ENCODE peak calls at places on chromosomes 3 and 15, in eight cellular contexts. M, F, B, N, K, R, X and T are unnamed samples. For H3K4me1 and H3K36me3, the result is how much of the 10 kb centered on the place peaks cover.

GRCh38 chr15:68511073-68511991 is 67.5 kb upstream of the CORO2B start:
- DNase-seq in M (no peak), F (peak), B (peak), N (no peak), K (peak), R (peak), X (no peak), T (peak)

GRCh38 chr3:123028233-123028828 is 768 bp upstream of the SEMA5B start:
- DNase-seq in M (peak), F (peak), B (peak), N (peak), K (peak), R (peak), X (no peak), T (no peak)

GRCh38 chr3:34419801-34420200 is 621.4 kb downstream of the PDCD6IP start:
- DNase-seq in M (no peak), F (no peak), B (no peak), N (no peak), K (no peak), R (no peak), X (no peak), T (no peak)

GRCh38 chr3:182906036-182906435 is 74.3 kb downstream of the DCUN1D1 start:
- DNase-seq in M (no peak), F (no peak), B (no peak), N (no peak), K (no peak), R (no peak), X (no peak), T (no peak)

GRCh38 chr3:107855710-107856109 is 235.1 kb downstream of the CD47 start:
- DNase-seq in M (no peak), F (no peak), B (no peak), N (peak), K (no peak), R (peak), X (no peak), T (peak)

GRCh38 chr3:27633224-27633545 is 88.9 kb downstream of the EOMES start:
- DNase-seq in M (no peak), F (no peak), B (peak), N (no peak), K (no peak), R (peak), X (no peak), T (no peak)

GRCh38 chr15:39199076-39199475 is 381.8 kb upstream of the THBS1 start:
- DNase-seq in M (peak), F (peak), B (no peak), N (no peak), K (no peak), R (peak), X (no peak), T (peak)

GRCh38 chr3:172256101-172256687 is 192.1 kb downstream of the GHSR start:
- DNase-seq in M (peak), F (peak), B (peak), N (no peak), K (peak), R (peak), X (no peak), T (peak)

GRCh38 chr3:10489746-10490483 is 15.5 kb downstream of the ATP2B2 start:
- DNase-seq in M (no peak), F (no peak), B (no peak), N (no peak), K (no peak), R (no peak), X (no peak), T (no peak)

GRCh38 chr3:157789162-157789561 is 285.9 kb upstream of the VEPH1 start:
- DNase-seq in M (no peak), F (no peak), B (no peak), N (peak), K (no peak), R (no peak), X (no peak), T (no peak)

GRCh38 chr3:196969001-196969659 is 497 bp upstream of the PIGZ start:
- DNase-seq in M (no peak), F (no peak), B (no peak), N (no peak), K (no peak), R (no peak), X (peak), T (no peak)

GRCh38 chr3:177554900-177555759 is 357.8 kb upstream of the TBL1XR1 start:
- DNase-seq in M (no peak), F (no peak), B (no peak), N (no peak), K (no peak), R (peak), X (no peak), T (no peak)

GRCh38 chr3:35944915-35945710 is 305.8 kb downstream of the ARPP21 start:
- DNase-seq in M (no peak), F (no peak), B (no peak), N (no peak), K (no peak), R (peak), X (no peak), T (no peak)

GRCh38 chr3:15386352-15386751 is 41.0 kb downstream of the METTL6 start:
- DNase-seq in M (peak), F (no peak), B (peak), N (no peak), K (no peak), R (no peak), X (no peak), T (no peak)

GRCh38 chr3:63042866-63043265 is 167.7 kb upstream of the CADPS start:
- DNase-seq in M (no peak), F (no peak), B (no peak), N (no peak), K (no peak), R (no peak), X (no peak), T (no peak)

GRCh38 chr3:93979850-93980677 is at the start of gene ARL13B:
- DNase-seq in M (peak), F (peak), B (peak), N (peak), K (peak), R (peak), X (peak), T (peak)

GRCh38 chr3:52895416-52895815 is 1.9 kb downstream of the STIMATE start:
- DNase-seq in M (no peak), F (no peak), B (no peak), N (no peak), K (no peak), R (no peak), X (no peak), T (no peak)
- H3K4me1 ChIP-seq in M (under half), F (under half), B (under half), N (under half), K (under half), R (under half), X (half or more), T (half or more)

DNA sequence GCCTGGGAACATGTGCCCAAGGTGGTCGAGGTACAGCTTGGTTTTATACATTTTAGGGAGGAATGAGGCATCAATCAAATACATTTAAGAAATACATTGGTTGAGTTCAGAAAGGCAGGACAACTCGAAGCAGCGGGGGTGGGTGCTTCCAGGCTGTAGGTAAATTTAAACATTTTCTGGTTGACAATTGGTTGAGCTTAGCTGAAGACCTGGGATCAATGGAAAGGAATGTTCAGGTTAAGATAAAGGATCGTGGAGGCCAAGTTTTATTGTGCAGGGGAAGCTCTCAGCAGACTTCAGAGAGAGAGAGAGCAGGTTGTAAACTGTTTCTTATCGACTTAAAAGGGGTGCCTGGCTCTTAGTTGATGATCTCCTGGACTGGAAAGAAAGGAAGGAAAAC is 11.3 kb downstream of the CPN2 start:
- DNase-seq in M (no peak), F (no peak), B (no peak), N (no peak), K (no peak), R (no peak), X (no peak), T (no peak)
- TF ChIP-seq POLR2A in M (no peak), F (no peak), B (no peak), N (no peak), K (no peak), R (no peak), X (no peak), T (no peak)

DNA sequence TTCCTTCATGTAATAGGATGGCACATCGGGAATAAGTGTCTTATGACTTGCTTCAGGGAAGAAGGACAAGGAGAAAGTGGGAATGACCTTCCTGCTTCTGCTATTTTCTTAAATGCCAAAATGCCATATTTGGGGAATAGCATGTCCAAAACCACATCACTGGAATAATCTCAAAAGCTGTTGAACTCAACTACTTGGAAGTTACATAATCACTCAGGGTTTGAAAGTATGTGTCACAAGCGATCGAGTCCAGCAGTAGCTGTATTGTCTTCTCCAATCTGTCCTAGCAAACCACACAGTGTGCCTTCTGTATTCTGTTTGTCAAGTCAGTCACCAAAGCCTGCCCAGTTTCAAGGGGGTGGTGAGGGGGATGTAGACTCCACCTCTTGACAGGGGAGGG is 58.3 kb upstream of the GADL1 start:
- DNase-seq in M (no peak), F (no peak), B (no peak), N (no peak), K (no peak), R (no peak), X (no peak), T (no peak)
- H3K36me3 ChIP-seq in M (under half), F (under half), B (under half), N (under half), K (under half), R (under half), X (under half), T (under half)

GRCh38 chr15:99435138-99435695 is 130.6 kb upstream of the MEF2A start:
- DNase-seq in M (peak), F (peak), B (peak), N (no peak), K (no peak), R (no peak), X (no peak), T (peak)

GRCh38 chr15:99434506-99435137 is 131.2 kb upstream of the MEF2A start:
- DNase-seq in M (peak), F (peak), B (no peak), N (no peak), K (peak), R (no peak), X (no peak), T (no peak)

GRCh38 chr15:99436472-99437314 is 129.1 kb upstream of the MEF2A start:
- DNase-seq in M (peak), F (no peak), B (peak), N (no peak), K (peak), R (no peak), X (no peak), T (no peak)

GRCh38 chr15:99437315-99438221 is 128.2 kb upstream of the MEF2A start:
- DNase-seq in M (peak), F (no peak), B (peak), N (no peak), K (peak), R (no peak), X (no peak), T (no peak)

DNA sequence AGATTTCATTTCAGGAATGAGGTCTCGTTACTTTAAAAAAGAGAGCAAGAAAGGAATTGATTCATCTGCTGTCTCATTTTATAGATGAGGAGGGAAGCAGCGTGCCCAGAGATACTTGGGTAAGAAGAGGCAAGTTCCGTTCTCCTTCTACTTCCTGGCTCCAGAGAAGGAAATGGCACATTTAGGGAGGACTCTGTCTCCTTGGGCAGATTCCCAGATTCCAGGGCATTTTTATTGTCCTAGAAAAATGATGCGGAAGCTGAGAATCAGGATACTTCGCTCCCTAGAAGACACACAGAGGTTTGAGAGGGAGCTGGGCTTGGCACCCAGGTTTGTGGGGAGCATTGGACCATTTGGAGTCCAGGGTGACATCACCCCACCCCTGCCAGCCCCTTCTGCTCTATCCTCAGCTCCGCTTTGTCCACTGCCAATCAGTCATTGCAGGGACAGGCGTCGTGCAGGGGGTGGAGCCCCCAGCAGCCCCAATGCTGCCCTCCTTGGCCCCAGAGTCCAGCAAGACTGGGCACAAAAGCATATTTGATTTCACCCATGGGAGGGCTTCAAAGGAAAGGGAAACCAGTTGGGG is 129.9 kb upstream of the MEF2A start:
- DNase-seq in M (peak), F (peak), B (peak), N (no peak), K (no peak), R (no peak), X (no peak), T (no peak)
- H3K4me1 ChIP-seq in M (under half), F (under half), B (under half), N (under half), K (under half), R (under half), X (under half), T (under half)

GRCh38 chr15:98853593-98854420 is 153.8 kb downstream of the PGPEP1L start:
- DNase-seq in M (peak), F (peak), B (no peak), N (no peak), K (peak), R (no peak), X (no peak), T (no peak)
- TF ChIP-seq POLR2A in M (no peak), F (no peak), B (no peak), N (no peak), K (no peak), R (no peak), X (no peak), T (no peak)

DNA sequence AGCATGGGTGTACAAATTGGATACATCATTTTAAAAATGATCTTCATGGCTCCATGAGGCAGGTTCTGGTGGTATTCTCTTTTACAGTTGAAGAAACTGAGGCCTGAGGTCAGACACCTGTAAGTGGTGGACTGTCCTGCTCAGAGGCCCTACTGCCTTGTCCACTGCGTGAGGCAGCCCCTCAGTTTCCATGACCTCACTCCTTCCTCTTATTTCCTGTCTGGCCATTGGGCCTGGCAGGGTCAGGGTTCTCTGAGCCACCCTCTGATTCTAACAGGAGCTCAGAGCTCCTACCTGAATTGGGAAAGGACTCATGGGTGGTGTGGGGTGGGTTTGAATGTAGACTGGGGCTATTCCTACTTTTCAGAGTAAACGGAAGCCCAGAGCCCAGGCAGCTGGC is 17.5 kb downstream of the PLEKHO2 start:
- DNase-seq in M (no peak), F (no peak), B (no peak), N (no peak), K (no peak), R (no peak), X (no peak), T (no peak)
- H3K36me3 ChIP-seq in M (under half), F (under half), B (under half), N (under half), K (under half), R (half or more), X (under half), T (under half)